ENCODE peak calls at places on chromosomes 13 and 19, in eight cellular contexts. One of them, this sample, is unnamed.

GRCh38 chr19:39679791-39680168 is 24.1 kb downstream of the LGALS16 start:
- DNase-seq in thoracic aorta: no peak
- DNase-seq in CD8-positive, alpha-beta T cell: no peak
- DNase-seq in right lobe of liver: no peak
- DNase-seq in foreskin keratinocyte: no peak
- DNase-seq in Panc1: no peak
- DNase-seq in aorta: no peak
- DNase-seq in upper lobe of right lung: no peak
- DNase-seq in this sample: no peak

GRCh38 chr13:100673376-100673830 is 1.2 kb downstream of the TMTC4 start:
- DNase-seq in thoracic aorta: no peak
- DNase-seq in CD8-positive, alpha-beta T cell: no peak
- DNase-seq in right lobe of liver: no peak
- DNase-seq in foreskin keratinocyte: no peak
- DNase-seq in Panc1: no peak
- DNase-seq in aorta: no peak
- DNase-seq in upper lobe of right lung: no peak
- DNase-seq in this sample: no peak

GRCh38 chr19:10187315-10187714 is 7.4 kb downstream of the DNMT1 start:
- DNase-seq in thoracic aorta: no peak
- DNase-seq in CD8-positive, alpha-beta T cell: no peak
- DNase-seq in right lobe of liver: no peak
- DNase-seq in foreskin keratinocyte: no peak
- DNase-seq in Panc1: no peak
- DNase-seq in aorta: no peak
- DNase-seq in upper lobe of right lung: no peak
- DNase-seq in this sample: no peak

GRCh38 chr19:47340477-47341208 is 8.5 kb upstream of the DHX34 start:
- DNase-seq in thoracic aorta: no peak
- DNase-seq in CD8-positive, alpha-beta T cell: no peak
- DNase-seq in right lobe of liver: no peak
- DNase-seq in foreskin keratinocyte: no peak
- DNase-seq in Panc1: no peak
- DNase-seq in aorta: no peak
- DNase-seq in upper lobe of right lung: no peak
- DNase-seq in this sample: no peak

GRCh38 chr13:80171096-80171495 is 169.8 kb downstream of the SPRY2 start:
- DNase-seq in thoracic aorta: no peak
- DNase-seq in CD8-positive, alpha-beta T cell: no peak
- DNase-seq in right lobe of liver: peak; percentile 36
- DNase-seq in foreskin keratinocyte: no peak
- DNase-seq in Panc1: no peak
- DNase-seq in aorta: no peak
- DNase-seq in upper lobe of right lung: no peak
- DNase-seq in this sample: no peak

GRCh38 chr19:35665157-35665556 is 1.2 kb upstream of the UPK1A start:
- DNase-seq in thoracic aorta: no peak
- DNase-seq in CD8-positive, alpha-beta T cell: no peak
- DNase-seq in right lobe of liver: no peak
- DNase-seq in foreskin keratinocyte: no peak
- DNase-seq in Panc1: no peak
- DNase-seq in aorta: no peak
- DNase-seq in upper lobe of right lung: no peak
- DNase-seq in this sample: no peak

GRCh38 chr19:29771708-29772415 is 39.9 kb upstream of the CCNE1 start:
- DNase-seq in thoracic aorta: no peak
- DNase-seq in CD8-positive, alpha-beta T cell: peak; percentile 58
- DNase-seq in right lobe of liver: peak; percentile 52
- DNase-seq in foreskin keratinocyte: no peak
- DNase-seq in Panc1: peak; percentile 28
- DNase-seq in aorta: no peak
- DNase-seq in upper lobe of right lung: no peak
- DNase-seq in this sample: no peak

GRCh38 chr19:50534478-50534877 is 20.8 kb upstream of the ASPDH start:
- DNase-seq in thoracic aorta: no peak
- DNase-seq in CD8-positive, alpha-beta T cell: no peak
- DNase-seq in right lobe of liver: no peak
- DNase-seq in foreskin keratinocyte: no peak
- DNase-seq in Panc1: no peak
- DNase-seq in aorta: no peak
- DNase-seq in upper lobe of right lung: no peak
- DNase-seq in this sample: no peak

GRCh38 chr13:31884556-31884955 is 145.2 kb downstream of the RXFP2 start:
- DNase-seq in thoracic aorta: no peak
- DNase-seq in CD8-positive, alpha-beta T cell: no peak
- DNase-seq in right lobe of liver: no peak
- DNase-seq in foreskin keratinocyte: no peak
- DNase-seq in Panc1: no peak
- DNase-seq in aorta: no peak
- DNase-seq in upper lobe of right lung: no peak
- DNase-seq in this sample: no peak

GRCh38 chr13:110442946-110443632 is 118.4 kb downstream of the RAB20 start:
- DNase-seq in thoracic aorta: no peak
- DNase-seq in CD8-positive, alpha-beta T cell: no peak
- DNase-seq in right lobe of liver: no peak
- DNase-seq in foreskin keratinocyte: no peak
- DNase-seq in Panc1: no peak
- DNase-seq in aorta: no peak
- DNase-seq in upper lobe of right lung: no peak
- DNase-seq in this sample: no peak
- H3K27ac ChIP-seq in thoracic aorta: peak overlapping the region; percentile 73
- H3K27ac ChIP-seq in CD8-positive, alpha-beta T cell: no peak overlapping the region
- H3K27ac ChIP-seq in right lobe of liver: no peak overlapping the region
- H3K27ac ChIP-seq in foreskin keratinocyte: no peak overlapping the region
- H3K27ac ChIP-seq in Panc1: no peak overlapping the region
- H3K27ac ChIP-seq in aorta: peak overlapping the region; percentile 82
- H3K27ac ChIP-seq in upper lobe of right lung: no peak overlapping the region
- H3K27ac ChIP-seq in this sample: no peak overlapping the region

GRCh38 chr13:43365042-43365344 is 341.6 kb downstream of the DNAJC15 start:
- DNase-seq in thoracic aorta: no peak
- DNase-seq in CD8-positive, alpha-beta T cell: no peak
- DNase-seq in right lobe of liver: no peak
- DNase-seq in foreskin keratinocyte: no peak
- DNase-seq in Panc1: no peak
- DNase-seq in aorta: no peak
- DNase-seq in upper lobe of right lung: no peak
- DNase-seq in this sample: no peak
- H3K27ac ChIP-seq in thoracic aorta: no peak overlapping the region
- H3K27ac ChIP-seq in CD8-positive, alpha-beta T cell: no peak overlapping the region
- H3K27ac ChIP-seq in right lobe of liver: no peak overlapping the region
- H3K27ac ChIP-seq in foreskin keratinocyte: no peak overlapping the region
- H3K27ac ChIP-seq in Panc1: no peak overlapping the region
- H3K27ac ChIP-seq in aorta: no peak overlapping the region
- H3K27ac ChIP-seq in upper lobe of right lung: no peak overlapping the region
- H3K27ac ChIP-seq in this sample: peak overlapping the region; percentile 2

GRCh38 chr13:45768668-45769067 is 66.5 kb downstream of the CBY2 start:
- DNase-seq in thoracic aorta: no peak
- DNase-seq in CD8-positive, alpha-beta T cell: no peak
- DNase-seq in right lobe of liver: no peak
- DNase-seq in foreskin keratinocyte: no peak
- DNase-seq in Panc1: no peak
- DNase-seq in aorta: no peak
- DNase-seq in upper lobe of right lung: no peak
- DNase-seq in this sample: no peak

GRCh38 chr13:45765464-45765863 is 63.3 kb downstream of the CBY2 start:
- DNase-seq in thoracic aorta: no peak
- DNase-seq in CD8-positive, alpha-beta T cell: no peak
- DNase-seq in right lobe of liver: no peak
- DNase-seq in foreskin keratinocyte: no peak
- DNase-seq in Panc1: no peak
- DNase-seq in aorta: no peak
- DNase-seq in upper lobe of right lung: no peak
- DNase-seq in this sample: no peak

GRCh38 chr13:45773236-45773635 is 71.1 kb downstream of the CBY2 start:
- DNase-seq in thoracic aorta: no peak
- DNase-seq in CD8-positive, alpha-beta T cell: no peak
- DNase-seq in right lobe of liver: no peak
- DNase-seq in foreskin keratinocyte: peak; percentile 40
- DNase-seq in Panc1: no peak
- DNase-seq in aorta: no peak
- DNase-seq in upper lobe of right lung: no peak
- DNase-seq in this sample: no peak

GRCh38 chr13:45770886-45771285 is 68.8 kb downstream of the CBY2 start:
- DNase-seq in thoracic aorta: no peak
- DNase-seq in CD8-positive, alpha-beta T cell: no peak
- DNase-seq in right lobe of liver: no peak
- DNase-seq in foreskin keratinocyte: no peak
- DNase-seq in Panc1: no peak
- DNase-seq in aorta: no peak
- DNase-seq in upper lobe of right lung: no peak
- DNase-seq in this sample: no peak

DNA sequence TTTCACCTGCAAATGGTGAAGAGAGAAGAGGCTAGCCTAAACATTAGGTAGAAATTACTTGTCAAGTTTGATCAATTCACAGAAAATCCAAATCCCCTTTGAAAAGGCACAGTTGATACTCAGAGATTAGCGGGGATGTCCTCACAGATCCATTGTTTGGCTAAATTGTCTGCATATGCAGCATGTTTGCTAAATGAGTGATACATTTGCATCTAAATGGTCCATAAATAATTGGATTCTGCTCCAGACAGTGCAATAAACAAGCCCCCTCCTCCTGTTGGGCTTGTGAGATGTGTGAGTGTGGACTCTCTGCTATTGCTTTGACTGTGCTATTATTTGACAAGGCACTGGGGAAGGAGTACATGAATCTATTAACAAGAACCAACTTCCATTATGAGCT is 67.0 kb downstream of the CBY2 start:
- DNase-seq in thoracic aorta: no peak
- DNase-seq in CD8-positive, alpha-beta T cell: no peak
- DNase-seq in right lobe of liver: no peak
- DNase-seq in foreskin keratinocyte: no peak
- DNase-seq in Panc1: no peak
- DNase-seq in aorta: no peak
- DNase-seq in upper lobe of right lung: no peak
- DNase-seq in this sample: no peak
- H3K27ac ChIP-seq in thoracic aorta: no peak overlapping the region
- H3K27ac ChIP-seq in CD8-positive, alpha-beta T cell: no peak overlapping the region
- H3K27ac ChIP-seq in right lobe of liver: no peak overlapping the region
- H3K27ac ChIP-seq in foreskin keratinocyte: no peak overlapping the region
- H3K27ac ChIP-seq in Panc1: no peak overlapping the region
- H3K27ac ChIP-seq in aorta: no peak overlapping the region
- H3K27ac ChIP-seq in upper lobe of right lung: no peak overlapping the region
- H3K27ac ChIP-seq in this sample: no peak overlapping the region

GRCh38 chr19:56109216-56109615 is 11.9 kb downstream of the ZNF787 start:
- DNase-seq in thoracic aorta: no peak
- DNase-seq in CD8-positive, alpha-beta T cell: no peak
- DNase-seq in right lobe of liver: no peak
- DNase-seq in foreskin keratinocyte: no peak
- DNase-seq in Panc1: no peak
- DNase-seq in aorta: no peak
- DNase-seq in upper lobe of right lung: no peak
- DNase-seq in this sample: no peak
- H3K27ac ChIP-seq in thoracic aorta: no peak overlapping the region
- H3K27ac ChIP-seq in CD8-positive, alpha-beta T cell: no peak overlapping the region
- H3K27ac ChIP-seq in right lobe of liver: no peak overlapping the region
- H3K27ac ChIP-seq in foreskin keratinocyte: no peak overlapping the region
- H3K27ac ChIP-seq in Panc1: peak overlapping the region; percentile 87
- H3K27ac ChIP-seq in aorta: no peak overlapping the region
- H3K27ac ChIP-seq in upper lobe of right lung: peak overlapping the region; percentile 47
- H3K27ac ChIP-seq in this sample: peak overlapping the region; percentile 56

GRCh38 chr13:33050161-33050560 is 33.9 kb downstream of the KL start:
- DNase-seq in thoracic aorta: no peak
- DNase-seq in CD8-positive, alpha-beta T cell: no peak
- DNase-seq in right lobe of liver: no peak
- DNase-seq in foreskin keratinocyte: no peak
- DNase-seq in Panc1: no peak
- DNase-seq in aorta: no peak
- DNase-seq in upper lobe of right lung: no peak
- DNase-seq in this sample: no peak

GRCh38 chr13:33057019-33057785 is 41.0 kb downstream of the KL start:
- DNase-seq in thoracic aorta: no peak
- DNase-seq in CD8-positive, alpha-beta T cell: no peak
- DNase-seq in right lobe of liver: no peak
- DNase-seq in foreskin keratinocyte: no peak
- DNase-seq in Panc1: no peak
- DNase-seq in aorta: no peak
- DNase-seq in upper lobe of right lung: no peak
- DNase-seq in this sample: no peak

GRCh38 chr13:33052446-33052845 is 36.2 kb downstream of the KL start:
- DNase-seq in thoracic aorta: no peak
- DNase-seq in CD8-positive, alpha-beta T cell: no peak
- DNase-seq in right lobe of liver: no peak
- DNase-seq in foreskin keratinocyte: no peak
- DNase-seq in Panc1: no peak
- DNase-seq in aorta: no peak
- DNase-seq in upper lobe of right lung: no peak
- DNase-seq in this sample: no peak

GRCh38 chr13:33053397-33054066 is 37.3 kb downstream of the KL start:
- DNase-seq in thoracic aorta: no peak
- DNase-seq in CD8-positive, alpha-beta T cell: no peak
- DNase-seq in right lobe of liver: no peak
- DNase-seq in foreskin keratinocyte: no peak
- DNase-seq in Panc1: no peak
- DNase-seq in aorta: no peak
- DNase-seq in upper lobe of right lung: no peak
- DNase-seq in this sample: no peak

DNA sequence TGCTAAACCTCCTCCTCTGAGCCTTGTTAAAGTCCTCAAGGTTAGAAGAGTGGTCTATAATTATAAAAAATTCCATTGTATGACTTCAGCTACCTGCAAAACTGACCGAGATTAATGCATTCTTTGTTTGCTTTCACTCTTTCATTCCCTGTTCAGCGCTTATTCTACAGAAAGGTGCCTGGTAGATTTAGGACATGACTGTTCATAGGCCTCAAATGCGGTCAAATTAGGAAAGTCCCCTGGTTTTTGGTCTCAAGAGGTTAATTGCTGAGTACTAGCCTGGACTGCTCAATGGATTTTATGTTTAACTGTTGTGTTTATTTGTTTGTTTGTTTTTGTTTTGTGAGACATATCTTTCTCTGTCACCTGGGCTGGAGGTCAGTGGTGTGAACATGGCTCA is 35.4 kb downstream of the KL start:
- DNase-seq in thoracic aorta: no peak
- DNase-seq in CD8-positive, alpha-beta T cell: no peak
- DNase-seq in right lobe of liver: no peak
- DNase-seq in foreskin keratinocyte: no peak
- DNase-seq in Panc1: no peak
- DNase-seq in aorta: no peak
- DNase-seq in upper lobe of right lung: no peak
- DNase-seq in this sample: no peak
- H3K27ac ChIP-seq in thoracic aorta: no peak overlapping the region
- H3K27ac ChIP-seq in CD8-positive, alpha-beta T cell: no peak overlapping the region
- H3K27ac ChIP-seq in right lobe of liver: no peak overlapping the region
- H3K27ac ChIP-seq in foreskin keratinocyte: no peak overlapping the region
- H3K27ac ChIP-seq in Panc1: no peak overlapping the region
- H3K27ac ChIP-seq in aorta: no peak overlapping the region
- H3K27ac ChIP-seq in upper lobe of right lung: no peak overlapping the region
- H3K27ac ChIP-seq in this sample: no peak overlapping the region

This sample was measured in lower lobe of right lung.